ENCODE peak calls at places on chromosome 17, in ten cellular contexts. F is MM.1S, W is heart left ventricle, U is heart right ventricle, Z is HL-60, N is endothelial cell of umbilical vein, C is breast epithelium, O is body of pancreas, D is adrenal gland, P is A549. T is an unnamed sample.

GRCh38 chr17:46984892-46985291 is 5.8 kb upstream of the RPRML start:
- DNase-seq in F (no peak), W (no peak), U (no peak), Z (no peak), N (peak; percentile 80), C (no peak), O (peak; percentile 61), D (no peak), P (no peak), T (no peak)

GRCh38 chr17:16911141-16911937 is 60.6 kb downstream of the TNFRSF13B start:
- DNase-seq in F (no peak), W (peak; percentile 49), U (no peak), Z (no peak), N (peak; percentile 61), C (peak; percentile 34), O (no peak), D (peak; percentile 29), P (no peak), T (peak; percentile 23)

GRCh38 chr17:72545756-72546155 is 424.9 kb downstream of the SOX9 start:
- DNase-seq in F (no peak), W (no peak), U (no peak), Z (no peak), N (no peak), C (no peak), O (no peak), D (no peak), P (no peak), T (no peak)

GRCh38 chr17:27461192-27461859 is 5.1 kb downstream of the KSR1 start:
- DNase-seq in F (no peak), W (no peak), U (no peak), Z (no peak), N (no peak), C (no peak), O (no peak), D (no peak), P (no peak), T (no peak)

GRCh38 chr17:64146418-64147109 is 16.6 kb upstream of the ERN1 start:
- DNase-seq in F (peak; percentile 36), W (peak; percentile 72), U (peak; percentile 60), Z (peak; percentile 54), N (peak; percentile 80), C (peak; percentile 84), O (peak; percentile 70), D (peak; percentile 79), P (peak; percentile 31), T (peak; percentile 67)

GRCh38 chr17:57408064-57408811 is 151.9 kb downstream of the MSI2 start:
- DNase-seq in F (no peak), W (no peak), U (no peak), Z (peak; percentile 74), N (no peak), C (no peak), O (no peak), D (no peak), P (no peak), T (no peak)

GRCh38 chr17:48054238-48055185 is 6.4 kb downstream of the NFE2L1 start:
- DNase-seq in F (no peak), W (peak; percentile 78), U (peak; percentile 74), Z (no peak), N (no peak), C (peak; percentile 83), O (peak; percentile 87), D (peak; percentile 93), P (no peak), T (peak; percentile 96)

GRCh38 chr17:58666858-58667267 is 25.0 kb downstream of the TEX14 start:
- DNase-seq in F (no peak), W (peak; percentile 82), U (peak; percentile 66), Z (peak; percentile 86), N (peak; percentile 76), C (peak; percentile 20), O (peak; percentile 73), D (peak; percentile 64), P (peak; percentile 72), T (peak; percentile 84)

GRCh38 chr17:48522990-48523389 is 7.8 kb downstream of the HOXB1 start:
- DNase-seq in F (no peak), W (no peak), U (no peak), Z (no peak), N (no peak), C (no peak), O (no peak), D (no peak), P (no peak), T (no peak)

GRCh38 chr17:60720763-60721531 is 43.3 kb downstream of the BCAS3 start:
- DNase-seq in F (peak; percentile 66), W (peak; percentile 27), U (no peak), Z (peak; percentile 36), N (peak; percentile 68), C (no peak), O (peak; percentile 57), D (peak; percentile 57), P (peak; percentile 63), T (peak; percentile 64)

DNA sequence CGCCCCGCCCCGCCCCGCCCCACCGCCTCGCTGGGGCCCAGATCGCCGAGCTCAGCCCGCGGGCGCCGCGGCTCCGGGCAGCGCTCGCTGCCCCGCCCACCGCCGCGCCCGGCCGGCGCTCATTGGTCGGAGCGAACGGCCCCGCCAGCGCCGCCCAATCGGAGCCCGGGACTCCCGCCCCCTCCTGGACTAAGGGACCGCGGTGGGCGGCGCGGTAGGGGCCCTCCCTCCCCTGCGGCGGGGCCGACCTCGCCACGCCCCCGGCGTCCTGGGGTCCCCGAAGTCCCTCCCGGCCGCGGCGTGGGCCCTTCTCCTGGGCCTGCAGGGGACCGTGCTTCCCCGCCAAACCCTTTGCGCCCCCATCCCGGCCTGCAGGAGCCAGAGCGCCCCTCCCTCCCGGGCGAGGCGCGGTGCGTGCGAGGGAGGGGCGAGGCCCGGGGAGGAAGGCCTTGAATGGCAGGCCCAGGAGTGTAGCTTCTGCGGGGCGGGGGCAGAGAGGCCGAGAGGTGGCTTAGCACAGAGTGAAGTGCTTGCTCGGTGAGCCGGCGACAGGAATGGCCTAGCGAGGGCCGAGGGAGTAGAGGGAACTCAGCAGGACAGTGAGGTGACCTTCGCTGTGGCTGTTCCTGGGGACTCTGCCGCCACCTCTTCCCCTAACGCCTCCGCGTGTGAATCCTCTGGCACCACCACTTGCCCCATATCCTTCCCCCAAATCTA is at the start of gene CAMKK1:
- DNase-seq in F (peak; percentile 94), W (peak; percentile 92), U (peak; percentile 91), Z (peak; percentile 70), N (peak; percentile 83), C (peak; percentile 67), O (peak; percentile 90), D (peak; percentile 91), P (peak; percentile 98), T (peak; percentile 92)
- H3K27ac ChIP-seq in F (peak within 1 kb of the TSS; percentile 41), W (peak within 1 kb of the TSS; percentile 92), U (no peak within 1 kb of the TSS), Z (peak within 1 kb of the TSS; percentile 61), N (no peak within 1 kb of the TSS), C (peak within 1 kb of the TSS; percentile 75), O (peak within 1 kb of the TSS; percentile 80), D (peak within 1 kb of the TSS; percentile 91), P (peak within 1 kb of the TSS; percentile 89), T (peak within 1 kb of the TSS; percentile 75)

DNA sequence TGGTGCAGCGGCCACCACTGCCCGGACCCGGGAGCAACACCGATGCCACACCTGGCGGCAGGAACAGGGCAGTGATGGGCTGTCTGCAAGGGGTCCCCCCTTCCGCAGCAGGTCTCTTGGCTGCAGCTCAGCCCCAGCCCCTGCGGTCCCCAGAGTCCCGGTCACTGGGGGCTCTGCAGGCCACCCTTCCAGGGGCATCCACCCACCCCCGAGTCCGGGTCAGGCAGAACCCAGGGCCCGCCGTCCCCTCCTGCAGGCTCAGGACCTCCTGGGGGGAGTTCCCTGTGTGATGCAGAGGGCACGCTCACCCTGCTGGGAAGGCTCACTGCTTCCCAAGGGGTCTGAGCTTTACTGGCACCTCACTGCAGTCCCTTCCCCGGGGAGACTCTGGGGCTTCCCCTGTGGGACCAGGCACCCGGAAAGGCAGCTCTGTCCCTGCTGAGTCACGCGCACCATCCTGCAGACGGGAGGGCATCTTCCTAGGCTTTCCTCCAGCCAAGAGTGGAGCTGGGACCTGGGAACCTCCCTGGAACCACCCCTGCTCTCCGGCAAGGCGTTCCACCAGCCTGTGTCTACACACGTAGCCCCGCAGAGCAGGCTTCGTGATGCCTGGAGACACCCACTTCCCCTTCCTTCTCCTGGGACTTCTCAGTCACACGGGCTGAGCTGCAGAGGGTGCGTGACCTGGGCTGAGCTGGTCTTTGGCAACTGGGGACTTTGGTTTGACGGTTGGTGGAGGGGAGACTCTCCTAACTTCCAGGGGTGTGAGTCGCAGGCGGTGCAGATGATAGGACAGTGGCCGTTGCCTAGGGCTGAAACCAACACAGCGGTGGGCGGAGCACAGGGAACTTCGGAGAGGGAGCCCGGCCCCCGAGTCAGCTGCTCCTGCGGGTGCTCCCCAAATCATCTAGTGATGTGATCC is 23.4 kb downstream of the SLC25A10 start:
- DNase-seq in F (no peak), W (no peak), U (no peak), Z (peak; percentile 100), N (no peak), C (no peak), O (peak; percentile 57), D (no peak), P (peak; percentile 63), T (no peak)
- H3K4me3 ChIP-seq in F (peak overlapping the region; percentile 47), W (no peak overlapping the region), U (no peak overlapping the region), Z (peak overlapping the region; percentile 32), N (no peak overlapping the region), C (peak overlapping the region; percentile 4), O (no peak overlapping the region), D (no peak overlapping the region), P (no peak overlapping the region), T (no peak overlapping the region)

DNA sequence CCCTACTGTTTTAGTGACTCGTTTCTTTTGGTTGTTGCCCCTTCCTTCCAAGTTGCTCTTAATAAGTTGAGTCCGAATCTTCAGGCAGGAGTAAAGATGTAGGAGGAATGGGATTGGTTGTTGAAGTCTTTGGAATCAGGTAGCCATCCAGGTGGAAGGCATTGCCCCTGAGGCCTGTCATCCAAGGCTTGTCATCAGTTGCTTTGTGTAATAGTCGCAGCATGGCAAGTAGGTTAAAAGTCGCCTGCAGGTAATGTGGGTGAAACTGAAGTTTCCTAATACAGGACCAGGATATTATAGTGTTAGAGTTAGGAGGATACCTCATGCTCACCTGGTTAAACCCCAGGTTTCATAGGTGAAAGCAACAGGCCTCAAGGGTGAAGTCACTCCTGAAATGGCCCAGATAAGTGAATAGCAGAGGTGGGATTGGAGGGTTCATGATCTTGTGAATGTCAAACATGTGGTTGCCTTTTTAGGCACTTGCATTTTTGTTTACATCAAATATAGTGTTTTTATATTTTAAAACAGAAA is 934 bp downstream of the PCTP start:
- DNase-seq in F (no peak), W (no peak), U (no peak), Z (no peak), N (no peak), C (no peak), O (no peak), D (no peak), P (no peak), T (no peak)
- H3K27ac ChIP-seq in F (no peak overlapping the region), W (peak overlapping the region; percentile 94), U (peak overlapping the region; percentile 85), Z (peak overlapping the region; percentile 82), N (no peak overlapping the region), C (no peak overlapping the region), O (peak overlapping the region; percentile 80), D (peak overlapping the region; percentile 80), P (peak overlapping the region; percentile 94), T (peak overlapping the region; percentile 91)

DNA sequence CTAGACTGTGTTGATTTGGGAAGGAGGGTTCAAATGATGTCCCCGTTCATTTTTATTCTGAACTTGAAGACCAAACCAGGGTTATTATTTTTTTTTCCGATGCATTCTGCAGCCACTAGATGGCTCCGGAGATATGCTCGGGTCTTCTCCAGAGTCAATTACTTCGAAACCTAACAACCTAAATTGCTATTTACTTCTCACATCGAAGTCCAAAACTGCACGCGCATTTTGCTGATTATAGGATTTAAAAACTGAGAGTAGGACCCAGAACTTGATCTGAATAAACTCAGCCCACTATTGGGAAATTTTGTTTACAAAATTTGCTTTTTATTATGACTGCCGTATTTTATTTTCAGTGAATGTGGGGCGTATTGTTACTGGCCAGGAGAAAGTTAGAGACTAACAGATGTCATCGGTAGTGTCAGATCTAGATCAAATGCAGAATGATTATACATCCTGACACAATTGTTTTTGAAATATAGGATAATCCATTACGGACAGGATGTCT is 263.8 kb downstream of the HS3ST3A1 start:
- DNase-seq in F (peak; percentile 49), W (no peak), U (no peak), Z (peak; percentile 0), N (peak; percentile 18), C (no peak), O (peak; percentile 32), D (peak; percentile 40), P (peak; percentile 36), T (peak; percentile 59)
- H3K4me3 ChIP-seq in F (no peak overlapping the region), W (peak overlapping the region; percentile 44), U (peak overlapping the region; percentile 49), Z (no peak overlapping the region), N (no peak overlapping the region), C (no peak overlapping the region), O (no peak overlapping the region), D (no peak overlapping the region), P (peak overlapping the region; percentile 27), T (no peak overlapping the region)